ENCODE peak calls at places on chromosomes 11 and 22, in ten cellular contexts. Y, W, T, E, L, X, Z, U, K and N are unnamed samples.

GRCh38 chr22:50218996-50219727 is 18.4 kb downstream of the SELENOO start:
- DNase-seq in E (peak; percentile 89), T (peak; percentile 89), X (peak; percentile 65), Y (no peak), U (peak; percentile 94), Z (no peak), K (no peak), W (no peak), L (no peak), N (peak; percentile 49)

GRCh38 chr11:33910261-33910959 is 18.5 kb upstream of the LMO2 start:
- DNase-seq in Y (no peak), L (no peak), T (no peak), K (no peak), X (no peak), W (no peak), U (peak; percentile 49), E (no peak), Z (no peak), N (no peak)

GRCh38 chr11:77095551-77096490 is 6.8 kb upstream of the OMP start:
- DNase-seq in U (no peak), Z (no peak), X (peak; percentile 45), Y (no peak), W (no peak), L (no peak), K (no peak), T (peak; percentile 10), E (peak; percentile 11), N (no peak)

GRCh38 chr11:105838668-105839403 is 183.2 kb downstream of the MSANTD4 start:
- DNase-seq in E (no peak), Y (no peak), U (peak; percentile 71), K (no peak), T (no peak), W (no peak), Z (peak; percentile 44), X (no peak), L (no peak), N (peak; percentile 28)

GRCh38 chr11:2215561-2216399 is 44.2 kb upstream of the TH start:
- DNase-seq in E (no peak), K (no peak), Y (no peak), U (no peak), W (no peak), X (peak; percentile 62), L (no peak), Z (no peak), T (no peak), N (no peak)

GRCh38 chr22:38141574-38141973 is 31.1 kb upstream of the BAIAP2L2 start:
- DNase-seq in L (no peak), E (no peak), T (no peak), Y (no peak), U (no peak), X (no peak), W (no peak), K (no peak), Z (no peak), N (no peak)

GRCh38 chr22:37802310-37803194 is 5.2 kb upstream of the GCAT start:
- DNase-seq in T (peak; percentile 70), K (no peak), W (no peak), X (peak; percentile 51), E (peak; percentile 78), U (peak; percentile 78), Z (no peak), L (no peak), Y (no peak), N (peak; percentile 75)

GRCh38 chr22:30027791-30028190 is 52.5 kb upstream of the HORMAD2 start:
- DNase-seq in Z (no peak), W (no peak), X (no peak), L (no peak), U (no peak), E (no peak), Y (no peak), K (no peak), T (no peak), N (no peak)

GRCh38 chr11:65435330-65435931 is 12.8 kb downstream of the NEAT1 start:
- DNase-seq in T (no peak), E (no peak), L (no peak), K (no peak), W (no peak), X (no peak), U (peak; percentile 28), Z (no peak), Y (no peak), N (no peak)

GRCh38 chr11:115959098-115959497 is 454.9 kb upstream of the CADM1 start:
- DNase-seq in T (no peak), E (no peak), U (no peak), L (no peak), Z (no peak), W (no peak), K (no peak), Y (no peak), X (no peak), N (no peak)

GRCh38 chr22:38649841-38650522 is 6.2 kb downstream of the FAM227A start:
- DNase-seq in X (no peak), K (no peak), Y (no peak), T (no peak), Z (no peak), W (no peak), U (no peak), L (no peak), E (no peak), N (no peak)

GRCh38 chr11:6175440-6175839 is 5.3 kb upstream of the OR52B2 start:
- DNase-seq in E (no peak), Z (no peak), L (no peak), Y (no peak), K (no peak), U (no peak), X (no peak), T (no peak), W (no peak), N (no peak)

GRCh38 chr22:28984482-28985158 is 77.0 kb downstream of the C22orf31 start:
- DNase-seq in E (no peak), W (no peak), K (no peak), X (no peak), T (no peak), L (no peak), Y (no peak), U (no peak), Z (no peak), N (no peak)

GRCh38 chr11:115324569-115325432 is 179.4 kb downstream of the CADM1 start:
- DNase-seq in E (no peak), T (no peak), L (peak; percentile 23), X (no peak), K (no peak), Y (peak; percentile 23), U (peak; percentile 43), Z (no peak), W (peak; percentile 35), N (peak; percentile 81)

GRCh38 chr11:112408551-112408950 is 147.9 kb upstream of the PLET1 start:
- DNase-seq in E (no peak), Y (no peak), L (no peak), U (no peak), Z (no peak), K (no peak), X (no peak), T (no peak), W (no peak), N (no peak)

GRCh38 chr11:93089474-93090102 is 108.2 kb downstream of the SLC36A4 start:
- DNase-seq in W (peak; percentile 3), X (no peak), E (peak; percentile 24), L (peak; percentile 10), Y (no peak), K (no peak), T (no peak), U (peak; percentile 28), Z (peak; percentile 36), N (peak; percentile 97)

GRCh38 chr22:37080838-37081237 is 28.7 kb downstream of the TMPRSS6 start:
- DNase-seq in X (no peak), U (no peak), T (no peak), Z (no peak), K (no peak), W (no peak), Y (peak; percentile 23), L (no peak), E (no peak), N (no peak)

GRCh38 chr22:33112606-33113005 is 54.4 kb upstream of the SYN3 start:
- DNase-seq in U (no peak), Y (no peak), W (no peak), K (no peak), Z (no peak), T (no peak), X (no peak), E (no peak), L (no peak), N (no peak)

GRCh38 chr11:110473666-110474065 is 43.9 kb downstream of the FDX1 start:
- DNase-seq in U (no peak), W (no peak), E (no peak), T (no peak), L (no peak), X (no peak), K (no peak), Z (no peak), Y (no peak), N (no peak)

GRCh38 chr11:57476223-57476882 is 16.0 kb downstream of the RTN4RL2 start:
- DNase-seq in X (no peak), Y (no peak), U (peak; percentile 70), L (no peak), E (peak; percentile 74), K (peak; percentile 30), W (no peak), Z (no peak), T (peak; percentile 57), N (no peak)

GRCh38 chr11:67272327-67273259 is 6.3 kb downstream of the GRK2 start:
- DNase-seq in W (peak; percentile 52), E (peak; percentile 51), T (no peak), Y (no peak), Z (no peak), U (no peak), L (no peak), K (no peak), X (peak; percentile 58), N (no peak)

GRCh38 chr22:41021655-41022454 is 70.5 kb upstream of the EP300 start:
- DNase-seq in L (no peak), T (peak; percentile 75), Y (no peak), X (peak; percentile 66), W (peak; percentile 55), K (peak; percentile 29), E (peak; percentile 81), Z (no peak), U (peak; percentile 86), N (peak; percentile 73)

GRCh38 chr11:2802389-2803185 is 83.0 kb downstream of the CDKN1C start:
- DNase-seq in Z (no peak), L (no peak), Y (no peak), T (peak; percentile 13), X (peak; percentile 43), E (peak; percentile 13), W (no peak), U (no peak), K (no peak), N (no peak)

GRCh38 chr11:22472306-22472705 is 134.1 kb downstream of the SLC17A6 start:
- DNase-seq in Y (no peak), X (no peak), K (no peak), L (no peak), Z (no peak), T (no peak), U (no peak), E (no peak), W (no peak), N (peak; percentile 57)

GRCh38 chr11:77088236-77089003 is 14.2 kb upstream of the OMP start:
- DNase-seq in U (no peak), K (no peak), Z (no peak), Y (no peak), X (peak; percentile 15), L (no peak), E (peak; percentile 10), W (no peak), T (peak; percentile 9), N (no peak)

GRCh38 chr11:122979815-122980656 is 1.6 kb downstream of the BSX start:
- DNase-seq in Z (no peak), L (no peak), W (no peak), Y (no peak), U (no peak), K (no peak), X (no peak), T (no peak), E (no peak), N (peak; percentile 29)

GRCh38 chr11:107590460-107591097 is 368 bp upstream of the ELMOD1 start:
- DNase-seq in W (peak; percentile 8), X (no peak), L (no peak), U (peak; percentile 12), K (no peak), Y (no peak), E (no peak), T (no peak), Z (no peak), N (no peak)

GRCh38 chr22:32700186-32700882 is 101.2 kb upstream of the TIMP3 start:
- DNase-seq in U (peak; percentile 88), K (no peak), T (no peak), L (no peak), W (no peak), Z (no peak), Y (no peak), E (peak; percentile 54), X (no peak), N (peak; percentile 55)